ENCODE peak calls at places on chromosome 11, in nine cellular contexts. U is SIG-M5; G is T-helper 1 cell; O is fibroblast of pulmonary artery; K is fibroblast of villous mesenchyme; B is T-cell; X is amygdala; A is GM12878; M is activated CD4-positive, alpha-beta T cell treated with anti-CD3 and anti-CD28 coated beads for 24 hours. S is an unnamed sample.

GRCh38 chr11:3164138-3164539 is 971 bp downstream of the OSBPL5 start:
- DNase-seq in A (no peak), G (no peak), U (no peak), B (no peak), M (no peak), O (no peak), K (peak), X (no peak), S (no peak)

GRCh38 chr11:73227571-73228211 is 9.6 kb downstream of the P2RY2 start:
- DNase-seq in B (no peak), U (no peak), X (no peak), A (no peak), G (no peak), K (no peak), M (no peak), O (no peak), S (no peak)

GRCh38 chr11:30106222-30106621 is 89.4 kb upstream of the KCNA4 start:
- DNase-seq in X (no peak), U (no peak), A (no peak), M (no peak), O (peak), G (no peak), B (no peak), K (no peak), S (no peak)

GRCh38 chr11:29432719-29433325 is 584.0 kb downstream of the KCNA4 start:
- DNase-seq in M (no peak), G (no peak), K (peak), A (no peak), U (no peak), B (no peak), O (peak), X (no peak), S (no peak)

GRCh38 chr11:73907191-73907590 is 30.4 kb downstream of the PAAF1 start:
- DNase-seq in K (peak), U (no peak), B (no peak), A (no peak), O (peak), M (no peak), G (no peak), X (no peak), S (no peak)

GRCh38 chr11:69744435-69744834 is 30.7 kb downstream of the FGF4 start:
- DNase-seq in X (no peak), G (no peak), O (peak), A (no peak), M (no peak), K (peak), B (no peak), U (no peak), S (no peak)

GRCh38 chr11:133070053-133070713 is 462.1 kb downstream of the OPCML start:
- DNase-seq in K (no peak), O (no peak), B (no peak), G (no peak), A (no peak), X (no peak), M (no peak), U (no peak), S (no peak)

GRCh38 chr11:697811-698311 is 2.2 kb downstream of the TMEM80 start:
- DNase-seq in K (peak), M (no peak), U (no peak), A (no peak), O (no peak), G (no peak), X (no peak), B (no peak), S (no peak)

GRCh38 chr11:105100206-105100605 is 39.4 kb downstream of the CARD18 start:
- DNase-seq in B (no peak), K (no peak), A (no peak), M (no peak), U (no peak), O (no peak), X (no peak), G (no peak), S (no peak)

GRCh38 chr11:18383388-18384156 is 10.8 kb upstream of the LDHA start:
- DNase-seq in X (peak), U (peak), K (peak), G (peak), M (peak), O (peak), B (peak), A (peak), S (no peak)

GRCh38 chr11:32290783-32291182 is 144.6 kb downstream of the WT1 start:
- DNase-seq in U (no peak), X (no peak), M (no peak), K (no peak), A (no peak), G (no peak), O (no peak), B (no peak), S (no peak)

GRCh38 chr11:112085822-112086421 is 634 bp downstream of the TIMM8B start:
- DNase-seq in B (no peak), X (peak), A (no peak), O (peak), M (peak), G (no peak), U (no peak), K (peak), S (no peak)

GRCh38 chr11:116070555-116070954 is 566.3 kb upstream of the CADM1 start:
- DNase-seq in A (no peak), G (no peak), K (no peak), O (no peak), M (no peak), U (no peak), B (no peak), X (no peak), S (no peak)

GRCh38 chr11:70158757-70159389 is 44.2 kb upstream of the FADD start:
- DNase-seq in G (no peak), B (no peak), A (no peak), X (no peak), O (no peak), K (no peak), U (no peak), M (no peak), S (no peak)

GRCh38 chr11:102527041-102527440 is 3.5 kb downstream of the MMP7 start:
- DNase-seq in O (no peak), K (no peak), G (no peak), A (no peak), B (no peak), X (no peak), U (no peak), M (no peak), S (no peak)

GRCh38 chr11:131914299-131914902 is 544.0 kb downstream of the NTM start:
- DNase-seq in B (no peak), U (no peak), G (no peak), M (no peak), K (peak), A (no peak), O (peak), X (no peak), S (no peak)

GRCh38 chr11:19727246-19727645 is 14.6 kb downstream of the NAV2 start:
- DNase-seq in U (no peak), K (peak), X (no peak), A (no peak), G (no peak), B (no peak), O (peak), M (no peak), S (no peak)

GRCh38 chr11:114202011-114202609 is 94.1 kb upstream of the NNMT start:
- DNase-seq in O (no peak), B (no peak), A (no peak), X (no peak), U (no peak), G (no peak), K (no peak), M (no peak), S (no peak)

GRCh38 chr11:119666463-119667131 is 62.4 kb downstream of the NECTIN1 start:
- DNase-seq in K (peak), A (no peak), B (peak), U (no peak), O (peak), G (peak), X (peak), M (peak), S (peak)

GRCh38 chr11:14336507-14337503 is 22.2 kb downstream of the RRAS2 start:
- DNase-seq in K (peak), G (no peak), B (no peak), M (no peak), A (no peak), X (no peak), O (peak), U (no peak), S (no peak)

GRCh38 chr11:61800331-61801281 is 7.9 kb downstream of the FEN1 start:
- DNase-seq in O (no peak), B (no peak), A (no peak), K (peak), M (no peak), G (no peak), U (no peak), X (no peak), S (no peak)

GRCh38 chr11:46489668-46490560 is 98.3 kb upstream of the CHRM4 start:
- DNase-seq in X (no peak), A (no peak), G (peak), U (no peak), M (no peak), B (no peak), O (peak), K (peak), S (no peak)